ENCODE peak calls at places on chromosomes 12 and 14, in nine cellular contexts. X is stomach, H is HCT116, T is GM12878, P is sigmoid colon, J is GM12891, K is transverse colon, B is spleen, R is endothelial cell of umbilical vein. C is an unnamed sample.

GRCh38 chr12:107320929-107321618 is 227.7 kb upstream of the CRY1 start:
- DNase-seq in J (no peak), H (no peak), P (no peak), R (no peak), X (no peak), K (peak; percentile 31), T (no peak), B (peak; percentile 80), C (no peak)

GRCh38 chr12:10562306-10562933 is 51.0 kb downstream of the MAGOHB start:
- DNase-seq in P (no peak), K (no peak), X (no peak), T (no peak), R (peak; percentile 72), H (peak; percentile 48), B (no peak), J (no peak), C (no peak)

GRCh38 chr12:31914927-31915326 is 44.3 kb upstream of the RESF1 start:
- DNase-seq in T (no peak), P (no peak), J (no peak), K (no peak), B (no peak), R (no peak), X (no peak), H (no peak), C (no peak)

GRCh38 chr12:100267603-100268281 is 765 bp downstream of the SCYL2 start:
- DNase-seq in K (no peak), J (no peak), B (no peak), X (peak; percentile 33), T (no peak), H (no peak), R (peak; percentile 51), P (no peak), C (no peak)

GRCh38 chr12:107656302-107656701 is 29.3 kb upstream of the PWP1 start:
- DNase-seq in B (no peak), K (no peak), X (no peak), J (no peak), R (no peak), T (no peak), H (no peak), P (no peak), C (no peak)

GRCh38 chr12:77122236-77122635 is 56.9 kb upstream of the E2F7 start:
- DNase-seq in R (peak; percentile 88), K (no peak), X (no peak), J (no peak), B (no peak), T (no peak), H (peak; percentile 57), P (no peak), C (no peak)

GRCh38 chr12:13358391-13358905 is 161.9 kb downstream of the EMP1 start:
- DNase-seq in X (no peak), H (no peak), P (no peak), B (no peak), T (no peak), J (no peak), R (no peak), K (no peak), C (no peak)

GRCh38 chr12:56993346-56993745 is 13.0 kb downstream of the ZBTB39 start:
- DNase-seq in H (no peak), T (no peak), K (no peak), P (no peak), B (no peak), X (no peak), R (no peak), J (no peak), C (peak; percentile 58)

GRCh38 chr12:67648306-67649164 is at the start of gene DYRK2:
- DNase-seq in K (peak; percentile 85), T (no peak), P (peak; percentile 90), X (peak; percentile 82), H (peak; percentile 27), J (peak; percentile 78), R (peak; percentile 76), B (peak; percentile 94), C (no peak)

GRCh38 chr12:67647251-67647546 is 1.3 kb upstream of the DYRK2 start:
- DNase-seq in R (no peak), P (no peak), K (no peak), T (no peak), H (no peak), X (no peak), J (no peak), B (no peak), C (no peak)

GRCh38 chr12:67646775-67647174 is 1.8 kb upstream of the DYRK2 start:
- DNase-seq in B (no peak), K (no peak), H (no peak), T (no peak), R (no peak), J (no peak), P (no peak), X (no peak), C (no peak)

GRCh38 chr12:67649165-67650126 is 901 bp downstream of the DYRK2 start:
- DNase-seq in J (peak; percentile 35), H (no peak), R (peak; percentile 25), T (no peak), X (peak; percentile 43), P (peak; percentile 74), K (peak; percentile 57), B (peak; percentile 89), C (no peak)

DNA sequence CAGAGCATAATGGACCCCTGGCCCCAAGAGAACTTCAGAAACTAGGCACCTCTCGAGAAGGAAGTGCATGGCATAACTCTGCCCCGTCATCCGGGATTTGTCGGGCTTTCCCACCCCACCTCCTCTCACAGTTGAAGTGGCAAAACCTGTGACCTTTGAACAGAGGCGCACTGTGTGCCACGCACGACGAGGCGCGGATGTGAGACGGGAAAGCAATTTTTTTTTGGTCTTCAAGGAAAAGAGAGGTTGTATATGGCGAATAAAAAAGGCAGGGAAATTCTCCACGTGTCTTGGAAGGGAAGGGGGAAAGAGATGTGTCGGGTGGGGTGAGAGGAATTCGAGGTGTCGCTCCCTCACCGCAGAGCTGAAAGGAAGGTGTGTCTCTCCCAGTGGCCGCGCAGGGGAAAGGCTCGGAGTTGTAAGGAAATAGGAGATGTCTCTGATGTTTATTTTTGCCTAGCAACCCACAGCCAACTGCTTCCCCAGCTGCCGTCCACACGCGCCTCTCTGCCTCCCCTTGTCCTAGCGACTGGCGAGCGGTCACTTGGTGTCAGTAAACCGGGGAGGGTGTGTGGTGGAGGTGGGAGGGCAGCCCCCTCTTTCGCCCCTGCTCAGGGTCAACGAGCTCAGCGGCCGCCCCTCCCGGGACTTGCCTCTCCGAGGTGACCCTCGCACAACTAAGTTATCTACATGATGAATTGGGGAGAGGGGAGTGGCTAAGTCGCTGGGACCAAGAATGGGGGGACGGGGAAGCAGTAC is 819 bp upstream of the DYRK2 start:
- DNase-seq in K (peak; percentile 87), T (no peak), H (peak; percentile 60), X (peak; percentile 74), R (peak; percentile 70), P (peak; percentile 93), B (peak; percentile 90), J (peak; percentile 35), C (no peak)
- TF ChIP-seq POLR2A in K (peak; percentile 91), T (no peak), H (no peak), X (no peak), R (no peak), P (no peak), B (no peak), J (no peak), C (no peak)

DNA sequence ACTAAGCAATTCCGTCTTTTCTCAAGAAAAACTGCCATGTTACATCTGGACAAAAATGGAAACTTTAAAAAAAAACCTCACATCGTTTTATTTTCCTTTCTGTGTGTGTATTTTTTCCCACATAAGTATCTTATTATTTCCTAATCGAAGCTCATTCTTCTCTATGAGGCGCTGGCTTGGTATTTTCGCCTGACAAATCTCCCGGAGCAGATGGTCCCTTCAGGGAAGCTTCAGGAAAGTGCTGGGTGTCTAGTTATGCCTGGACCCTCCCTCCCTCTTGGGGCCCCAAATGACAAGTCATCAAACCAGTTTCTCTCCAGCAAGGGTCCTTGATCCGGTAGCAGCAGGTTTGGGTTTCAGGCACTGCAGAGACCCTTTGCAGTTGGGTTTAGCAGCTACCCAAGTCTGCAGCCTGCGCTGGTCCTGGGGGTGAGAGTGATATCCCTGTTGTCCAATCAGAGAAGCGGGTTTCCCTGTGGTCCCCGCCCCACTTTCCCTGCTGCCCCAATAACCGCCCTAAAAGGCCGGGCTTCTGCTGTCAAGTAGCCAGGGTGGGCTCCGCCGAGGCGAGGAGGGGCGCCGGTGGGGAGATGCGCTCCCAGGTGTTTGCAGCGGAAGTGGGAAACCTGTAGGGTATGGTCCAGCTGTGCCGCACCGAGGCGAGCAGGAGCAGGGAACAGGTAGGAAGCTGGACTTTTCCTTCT is at the start of gene CNTN1:
- DNase-seq in B (peak; percentile 69), J (peak; percentile 28), X (no peak), R (peak; percentile 26), K (peak; percentile 24), T (no peak), H (peak; percentile 36), P (peak; percentile 83), C (peak; percentile 90)
- TF ChIP-seq POLR2AphosphoS5 in B (no peak), J (no peak), X (no peak), R (no peak), K (no peak), T (no peak), H (no peak), P (no peak), C (no peak)

DNA sequence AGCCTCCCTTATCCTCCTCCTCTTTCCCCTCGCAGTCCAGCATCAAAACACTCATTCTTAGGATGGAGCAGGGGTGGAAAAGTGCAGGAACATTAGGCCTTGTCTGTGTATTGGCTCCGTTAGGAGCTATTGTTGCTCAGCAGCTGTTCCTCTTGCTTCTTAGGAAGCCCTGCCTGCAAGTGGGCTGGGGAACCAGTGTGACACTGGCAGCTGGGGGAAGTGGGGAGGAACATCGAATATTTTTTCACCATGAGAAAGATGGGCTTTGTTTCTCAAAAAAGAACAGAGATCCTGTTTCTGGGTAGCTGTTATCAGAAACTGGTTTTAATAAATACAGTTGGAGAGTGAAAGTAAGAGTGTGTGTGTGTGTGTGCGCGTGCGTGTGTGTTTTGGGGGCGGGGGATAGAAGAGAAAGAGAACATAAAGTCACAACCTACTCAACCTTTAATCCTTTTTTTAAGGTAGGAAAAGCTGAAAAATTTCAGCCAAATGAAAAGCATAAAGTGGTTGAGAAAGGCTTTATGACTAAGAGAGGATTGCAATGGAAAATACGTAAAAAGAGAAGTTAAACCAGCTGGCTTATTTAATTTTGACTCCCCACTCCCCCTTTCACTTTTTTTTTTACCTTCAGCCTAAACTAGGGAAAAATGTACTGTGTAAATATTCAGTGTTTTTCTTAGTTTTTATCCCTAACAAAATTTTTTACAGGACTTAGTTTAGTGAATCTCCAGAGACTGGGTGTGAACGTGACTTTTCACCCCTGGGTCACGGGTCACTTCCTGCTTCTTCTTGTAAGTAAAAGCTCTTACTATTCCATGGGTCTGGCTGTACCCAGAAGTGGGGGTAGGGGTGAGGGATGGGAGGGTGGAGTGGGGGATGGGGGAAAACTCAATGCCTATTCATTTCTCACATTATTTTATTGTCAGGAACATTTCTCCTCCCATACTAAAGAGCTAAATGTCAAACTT is 197.1 kb upstream of the PLEKHG7 start:
- DNase-seq in J (no peak), H (no peak), X (peak; percentile 60), K (peak; percentile 69), T (peak; percentile 86), P (peak; percentile 89), R (peak; percentile 70), B (peak; percentile 84), C (no peak)
- TF ChIP-seq POLR2A in J (no peak), H (no peak), X (no peak), K (no peak), T (peak; percentile 56), P (no peak), R (no peak), B (no peak), C (no peak)

DNA sequence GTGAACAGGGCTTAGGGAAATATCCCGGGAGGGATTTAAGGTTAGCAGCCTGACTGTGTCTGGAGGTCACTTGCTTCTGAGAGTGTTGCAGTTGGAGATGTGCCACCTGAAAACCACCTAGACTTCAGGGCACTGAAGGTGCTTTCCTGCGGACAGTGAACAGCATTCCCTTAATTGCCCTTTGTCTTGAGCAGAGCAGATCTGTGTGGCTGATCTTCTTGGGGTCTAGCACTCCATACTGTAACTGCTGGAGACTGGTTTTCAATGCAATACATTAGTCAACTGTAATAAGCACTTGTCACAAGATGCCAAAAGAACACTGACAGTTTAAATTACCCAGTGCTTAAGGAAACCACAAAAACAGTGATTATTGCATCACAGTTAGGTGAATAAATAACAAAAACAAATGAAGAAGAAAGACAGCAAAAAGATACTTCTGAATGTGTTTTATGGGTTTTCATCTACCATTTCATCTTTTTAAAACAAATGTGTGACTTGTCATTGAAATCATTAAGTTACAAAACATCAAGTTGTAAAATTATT is 111.8 kb downstream of the PRIMA1 start:
- DNase-seq in K (no peak), X (no peak), R (no peak), J (no peak), T (no peak), B (no peak), P (no peak), H (no peak), C (no peak)
- TF ChIP-seq POLR2AphosphoS5 in K (no peak), X (no peak), R (no peak), J (no peak), T (no peak), B (no peak), P (no peak), H (no peak), C (no peak)